ENCODE peak calls at places on chromosomes 2 and 18, in ten cellular contexts. B is stimulated activated CD4-positive, alpha-beta T cell treated with anti-CD3 and anti-CD28 coated beads, Interleukin-2, amount 100 ng/mL, for 48 hours; G is AG10803; N is HCT116; K is kidney epithelial cell; S is iris pigment epithelial cell; D is HL-60; I is foreskin fibroblast; X is EL; Y is stomach. T is an unnamed sample.

GRCh38 chr2:197240018-197240712 is 70.4 kb downstream of the ANKRD44 start:
- DNase-seq in D (no peak), G (no peak), N (no peak), B (no peak), X (no peak), I (no peak), S (no peak), K (no peak), Y (no peak), T (no peak)

GRCh38 chr18:37435996-37436395 is 129.6 kb downstream of the CELF4 start:
- DNase-seq in N (no peak), Y (no peak), X (no peak), K (no peak), D (no peak), S (no peak), I (no peak), G (peak; percentile 38), B (no peak), T (no peak)

GRCh38 chr2:232875256-232876070 is 5.4 kb downstream of the SNORC start:
- DNase-seq in X (no peak), Y (no peak), S (no peak), G (no peak), I (peak; percentile 43), B (no peak), K (no peak), N (no peak), D (no peak), T (no peak)

GRCh38 chr2:32632089-32632488 is 4.2 kb downstream of the TTC27 start:
- DNase-seq in Y (no peak), K (peak; percentile 7), B (peak; percentile 15), G (peak; percentile 18), S (peak; percentile 83), N (peak; percentile 7), D (no peak), I (peak; percentile 50), X (peak; percentile 72), T (no peak)

GRCh38 chr2:196499686-196500085 is 139.8 kb upstream of the CCDC150 start:
- DNase-seq in X (no peak), Y (no peak), N (no peak), B (no peak), I (no peak), K (no peak), D (no peak), S (no peak), G (no peak), T (no peak)

GRCh38 chr2:104976603-104977120 is 61.2 kb upstream of the MRPS9 start:
- DNase-seq in X (no peak), I (no peak), Y (no peak), S (no peak), G (no peak), D (peak; percentile 59), B (no peak), N (peak; percentile 40), K (no peak), T (no peak)

GRCh38 chr2:103435010-103435409 is 673.2 kb downstream of the TMEM182 start:
- DNase-seq in Y (no peak), B (no peak), D (peak; percentile 6), X (no peak), G (no peak), K (peak; percentile 10), I (peak; percentile 2), S (no peak), N (no peak), T (no peak)

GRCh38 chr2:102181919-102182635 is 4.7 kb upstream of the IL1RL2 start:
- DNase-seq in G (peak; percentile 22), Y (no peak), D (peak; percentile 11), X (no peak), B (no peak), I (peak; percentile 48), K (no peak), S (no peak), N (no peak), T (no peak)

GRCh38 chr18:213977-214376 is 53.9 kb downstream of the THOC1 start:
- DNase-seq in S (no peak), X (no peak), N (no peak), D (no peak), K (no peak), G (no peak), I (no peak), Y (no peak), B (no peak), T (no peak)

GRCh38 chr2:3025261-3025660 is 352.4 kb downstream of the EIPR1 start:
- DNase-seq in I (no peak), K (no peak), B (no peak), S (no peak), N (no peak), Y (no peak), X (no peak), G (no peak), D (no peak), T (no peak)

GRCh38 chr2:127128508-127128907 is 21.6 kb upstream of the BIN1 start:
- DNase-seq in I (no peak), G (no peak), B (no peak), D (no peak), K (no peak), X (no peak), Y (peak; percentile 79), N (peak; percentile 77), S (no peak), T (no peak)

GRCh38 chr2:20225294-20226151 is 593 bp upstream of the SDC1 start:
- DNase-seq in I (peak; percentile 78), K (no peak), Y (peak; percentile 80), D (no peak), B (peak; percentile 23), N (peak; percentile 42), X (peak; percentile 63), G (peak; percentile 41), S (peak; percentile 66), T (no peak)

GRCh38 chr18:6327895-6328623 is 86.7 kb downstream of the L3MBTL4 start:
- DNase-seq in X (no peak), B (no peak), D (no peak), I (no peak), K (no peak), Y (no peak), S (no peak), N (no peak), G (no peak), T (no peak)

GRCh38 chr2:17282826-17283225 is 235.4 kb downstream of the RAD51AP2 start:
- DNase-seq in X (no peak), B (no peak), Y (no peak), K (no peak), D (no peak), N (no peak), G (no peak), I (no peak), S (no peak), T (no peak)

T was measured in aorta.